ENCODE peak calls at places on chromosomes 2 and 18, in ten cellular contexts. J, K, Z, V, E, Y, U, F, T and N are unnamed samples.
A peak's percentile ranks its signal among the peaks of the same experiment; 100 is the strongest.

GRCh38 chr2:73003027-73003426 is 68.5 kb downstream of the SFXN5 start:
- DNase-seq in U (no peak), T (peak; percentile 9), K (no peak), Y (peak; percentile 16), E (no peak), V (no peak), F (no peak), J (no peak), Z (no peak), N (no peak)

GRCh38 chr18:61943175-61943964 is 50.6 kb upstream of the RNF152 start:
- DNase-seq in Y (no peak), U (no peak), V (no peak), J (no peak), T (no peak), F (no peak), K (no peak), E (no peak), Z (no peak), N (peak; percentile 80)

GRCh38 chr2:150319632-150320555 is 167.6 kb downstream of the RND3 start:
- DNase-seq in Y (no peak), T (no peak), E (no peak), V (no peak), J (no peak), F (no peak), K (no peak), U (no peak), Z (no peak), N (no peak)

GRCh38 chr2:33116799-33117198 is 170.0 kb downstream of the LTBP1 start:
- DNase-seq in K (no peak), J (no peak), Y (no peak), U (no peak), E (no peak), V (no peak), F (no peak), T (no peak), Z (no peak), N (no peak)

GRCh38 chr2:202101049-202101579 is 28.1 kb downstream of the KIAA2012 start:
- DNase-seq in K (no peak), T (no peak), Y (no peak), E (no peak), V (no peak), F (no peak), J (no peak), U (no peak), Z (no peak), N (no peak)

GRCh38 chr2:140627136-140627535 is 1503.7 kb downstream of the LRP1B start:
- DNase-seq in T (no peak), F (no peak), V (no peak), Y (no peak), J (no peak), K (no peak), Z (no peak), U (no peak), E (no peak), N (no peak)

GRCh38 chr2:90209009-90209408 is 1517.5 kb downstream of the RPIA start:
- DNase-seq in E (no peak), J (no peak), Z (no peak), F (no peak), Y (no peak), K (no peak), T (no peak), V (no peak), U (no peak), N (no peak)

GRCh38 chr2:137336067-137336466 is 570.7 kb downstream of the THSD7B start:
- DNase-seq in F (no peak), U (no peak), J (no peak), Y (no peak), Z (no peak), K (no peak), E (no peak), V (no peak), T (no peak), N (no peak)

GRCh38 chr2:121479882-121480522 is 50.7 kb upstream of the RNU4ATAC start:
- DNase-seq in K (peak; percentile 34), T (peak; percentile 75), Y (no peak), J (no peak), U (no peak), E (no peak), F (no peak), V (no peak), Z (no peak), N (peak; percentile 37)

GRCh38 chr2:177315303-177315887 is 50.9 kb upstream of the NFE2L2 start:
- DNase-seq in U (no peak), Z (no peak), T (no peak), Y (no peak), E (no peak), V (no peak), K (no peak), F (no peak), J (no peak), N (no peak)

GRCh38 chr2:51633073-51633472 is 601.1 kb upstream of the NRXN1 start:
- DNase-seq in V (no peak), Y (no peak), T (no peak), Z (no peak), U (no peak), K (no peak), J (no peak), E (no peak), F (no peak), N (no peak)

GRCh38 chr2:43474273-43474672 is 121.6 kb downstream of the THADA start:
- DNase-seq in F (no peak), Z (no peak), T (no peak), U (no peak), E (no peak), K (no peak), J (no peak), Y (no peak), V (no peak), N (no peak)

GRCh38 chr2:98548920-98549818 is 59.1 kb downstream of the COA5 start:
- DNase-seq in J (no peak), T (no peak), Y (no peak), E (no peak), Z (no peak), F (no peak), V (no peak), U (no peak), K (no peak), N (no peak)

GRCh38 chr2:137776697-137777096 is 187.6 kb upstream of the HNMT start:
- DNase-seq in V (no peak), K (no peak), E (no peak), Z (no peak), J (no peak), Y (no peak), U (no peak), F (no peak), T (no peak), N (no peak)

GRCh38 chr18:12782521-12782920 is 79.7 kb downstream of the PSMG2 start:
- DNase-seq in T (no peak), V (no peak), E (no peak), F (no peak), J (no peak), U (no peak), Y (no peak), K (no peak), Z (no peak), N (no peak)

GRCh38 chr2:45028276-45028675 is 19.0 kb upstream of the SIX2 start:
- DNase-seq in Y (no peak), K (no peak), J (no peak), F (no peak), V (no peak), E (no peak), U (no peak), T (no peak), Z (no peak), N (no peak)

GRCh38 chr2:159140070-159140774 is 146.3 kb downstream of the WDSUB1 start:
- DNase-seq in K (no peak), J (no peak), F (no peak), T (no peak), E (no peak), Y (no peak), U (no peak), V (no peak), Z (no peak), N (peak; percentile 71)

DNA sequence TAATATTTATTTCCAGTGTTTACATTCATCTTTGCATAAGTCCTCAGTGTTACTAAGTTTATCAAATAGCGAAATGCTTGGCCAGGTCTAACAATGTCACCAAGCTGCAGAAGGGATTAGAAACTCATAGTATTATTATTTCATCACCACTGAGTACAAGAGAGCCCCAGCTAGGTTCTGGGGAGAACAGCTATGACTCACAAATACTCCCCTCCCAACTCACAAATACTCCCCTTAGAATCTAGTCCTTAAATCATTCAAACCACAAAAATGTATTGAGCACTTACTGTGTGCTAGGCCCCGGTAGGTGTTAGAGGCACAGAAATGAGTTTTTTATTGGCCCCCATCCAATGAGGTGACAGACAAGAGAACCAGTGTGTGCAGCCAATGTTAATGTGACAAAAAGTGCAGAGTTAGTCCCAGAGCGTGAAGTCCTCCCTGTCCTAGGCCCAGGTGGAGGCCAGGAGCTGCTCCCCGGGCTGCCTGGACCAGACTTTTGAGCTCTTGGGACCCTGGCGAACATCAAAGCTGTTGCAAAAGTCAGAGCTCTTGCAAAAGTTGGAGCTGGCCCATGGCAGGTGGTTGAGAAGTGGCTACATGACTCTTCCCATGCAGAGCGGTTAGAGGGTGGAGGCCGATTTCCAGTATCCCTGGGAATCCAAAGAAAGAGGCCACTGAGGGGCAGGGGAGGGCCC is 9.8 kb downstream of the STEAP3 start:
- DNase-seq in K (no peak), J (no peak), E (no peak), Z (no peak), V (no peak), U (no peak), T (no peak), F (no peak), Y (no peak), N (no peak)
- H3K4me1 ChIP-seq in K (no peaks in the 10 kb centered on the region), J (peaks cover 5% of the 10 kb centered on the region), E (no peaks in the 10 kb centered on the region), Z (peaks cover 6% of the 10 kb centered on the region), V (no peaks in the 10 kb centered on the region), U (no peaks in the 10 kb centered on the region), T (no peaks in the 10 kb centered on the region), F (peaks cover 27% of the 10 kb centered on the region), Y (no peaks in the 10 kb centered on the region), N (peaks cover 47% of the 10 kb centered on the region)

GRCh38 chr2:68692511-68692910 is 42.1 kb upstream of the ARHGAP25 start:
- DNase-seq in F (no peak), U (no peak), E (no peak), Z (no peak), T (no peak), J (no peak), V (no peak), Y (no peak), K (no peak), N (no peak)
- H3K4me1 ChIP-seq in F (no peaks in the 10 kb centered on the region), U (no peaks in the 10 kb centered on the region), E (no peaks in the 10 kb centered on the region), Z (no peaks in the 10 kb centered on the region), T (no peaks in the 10 kb centered on the region), J (no peaks in the 10 kb centered on the region), V (no peaks in the 10 kb centered on the region), Y (no peaks in the 10 kb centered on the region), K (peaks cover 1% of the 10 kb centered on the region), N (no peaks in the 10 kb centered on the region)

DNA sequence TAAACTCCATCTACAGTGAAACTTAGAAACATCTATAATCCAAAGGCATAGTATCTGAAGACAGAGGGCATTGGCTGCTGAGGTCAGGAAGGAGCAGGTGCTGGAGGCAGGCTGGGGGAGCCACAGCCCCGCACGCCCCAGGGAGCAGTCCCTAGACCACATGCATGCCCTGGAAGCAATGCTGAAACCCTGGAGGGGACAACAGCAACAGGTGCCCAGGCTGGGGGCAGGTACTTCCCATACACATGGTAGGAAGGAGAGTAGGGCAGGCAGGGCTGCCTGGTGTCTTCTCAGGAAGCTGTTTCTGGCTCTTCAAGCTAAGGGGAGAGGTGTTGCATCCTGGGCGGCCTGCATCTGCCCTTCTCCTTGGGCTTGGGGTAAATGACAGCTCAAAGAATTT is 14.9 kb downstream of the EIPR1 start:
- DNase-seq in K (no peak), F (no peak), U (no peak), V (no peak), E (no peak), J (no peak), Y (no peak), T (no peak), Z (no peak), N (no peak)
- H3K4me1 ChIP-seq in K (peaks cover 6% of the 10 kb centered on the region), F (peaks cover 26% of the 10 kb centered on the region), U (no peaks in the 10 kb centered on the region), V (no peaks in the 10 kb centered on the region), E (peaks cover 4% of the 10 kb centered on the region), J (no peaks in the 10 kb centered on the region), Y (no peaks in the 10 kb centered on the region), T (no peaks in the 10 kb centered on the region), Z (no peaks in the 10 kb centered on the region), N (no peaks in the 10 kb centered on the region)

GRCh38 chr2:111121873-111122630 is 1.3 kb downstream of the BCL2L11 start:
- DNase-seq in V (peak; percentile 92), Z (peak; percentile 77), T (peak; percentile 94), J (peak; percentile 88), U (peak; percentile 79), E (peak; percentile 94), Y (peak; percentile 93), F (peak; percentile 86), K (peak; percentile 87), N (peak; percentile 81)
- H3K4me1 ChIP-seq in V (no peaks in the 10 kb centered on the region), Z (peaks cover 23% of the 10 kb centered on the region), T (peaks cover 26% of the 10 kb centered on the region), J (peaks cover 57% of the 10 kb centered on the region), U (no peaks in the 10 kb centered on the region), E (peaks cover 46% of the 10 kb centered on the region), Y (no peaks in the 10 kb centered on the region), F (peaks cover 50% of the 10 kb centered on the region), K (peaks cover 13% of the 10 kb centered on the region), N (peaks cover 48% of the 10 kb centered on the region)